ENCODE peak calls at places on chromosomes 5 and 9, in four cellular contexts. S, T, B and K are unnamed samples.

GRCh38 chr5:87361031-87361443 is 51.7 kb downstream of the CCNH start:
- DNase-seq in S (no peak), T (no peak), B (no peak), K (peak; percentile 39)

GRCh38 chr9:125889122-125889523 is 141.9 kb downstream of the PBX3 start:
- DNase-seq in S (no peak), T (no peak), B (no peak), K (peak; percentile 38)

GRCh38 chr5:125227333-125228075 is 481.1 kb upstream of the ZNF608 start:
- DNase-seq in S (peak; percentile 41), T (no peak), B (no peak), K (peak; percentile 13)

GRCh38 chr9:14932246-14932645 is 22.0 kb upstream of the FREM1 start:
- DNase-seq in S (no peak), T (no peak), B (no peak), K (no peak)

GRCh38 chr5:74185599-74185998 is 454.9 kb downstream of the ENC1 start:
- DNase-seq in S (no peak), T (no peak), B (no peak), K (peak; percentile 50)

GRCh38 chr5:73311291-73312110 is 137.1 kb downstream of the FOXD1 start:
- DNase-seq in S (no peak), T (no peak), B (no peak), K (peak; percentile 94)

GRCh38 chr9:109907400-109907799 is 127.4 kb downstream of the PALM2AKAP2 start:
- DNase-seq in S (no peak), T (no peak), B (no peak), K (no peak)

GRCh38 chr9:134217431-134218210 is 53.3 kb upstream of the RNU6ATAC start:
- DNase-seq in S (no peak), T (no peak), B (no peak), K (no peak)

GRCh38 chr9:91746904-91747303 is 203.1 kb downstream of the ROR2 start:
- DNase-seq in S (no peak), T (no peak), B (no peak), K (no peak)

GRCh38 chr9:94819161-94819677 is 92.7 kb downstream of the AOPEP start:
- DNase-seq in S (no peak), T (no peak), B (no peak), K (no peak)

GRCh38 chr9:37390759-37391158 is 31.7 kb upstream of the GRHPR start:
- DNase-seq in S (no peak), T (no peak), B (no peak), K (no peak)

GRCh38 chr5:107477492-107477891 is 193.2 kb downstream of the EFNA5 start:
- DNase-seq in S (no peak), T (no peak), B (no peak), K (no peak)